ENCODE peak calls at places on chromosome 5, in nine cellular contexts. R, Y, A, M, O, K, L, P and U are unnamed samples.

GRCh38 chr5:1026700-1027621 is 18.4 kb downstream of the NKD2 start:
- DNase-seq in Y (no peak), R (no peak), L (no peak), M (no peak), P (no peak), K (no peak), O (no peak), A (no peak), U (no peak)

GRCh38 chr5:1336106-1336561 is 8.8 kb downstream of the CLPTM1L start:
- DNase-seq in A (no peak), P (no peak), K (no peak), R (no peak), L (no peak), M (no peak), Y (no peak), O (no peak), U (no peak)

GRCh38 chr5:42506662-42507061 is 83.4 kb downstream of the GHR start:
- DNase-seq in Y (no peak), P (no peak), K (no peak), A (no peak), L (no peak), O (no peak), M (no peak), R (no peak), U (no peak)

GRCh38 chr5:3899093-3899492 is 303.5 kb downstream of the IRX1 start:
- DNase-seq in O (no peak), M (no peak), R (no peak), A (no peak), L (no peak), K (no peak), Y (no peak), P (no peak), U (no peak)

GRCh38 chr5:10288600-10289213 is 19.0 kb downstream of the CMBL start:
- DNase-seq in P (peak), M (no peak), L (peak), Y (peak), O (peak), A (no peak), R (no peak), K (peak), U (peak)

GRCh38 chr5:55568629-55569512 is 34.1 kb upstream of the PLPP1 start:
- DNase-seq in P (no peak), O (no peak), Y (no peak), A (no peak), K (no peak), R (peak), L (no peak), M (peak), U (no peak)

GRCh38 chr5:140402258-140403074 is 833 bp downstream of the ANKHD1 start:
- DNase-seq in Y (peak), L (peak), A (peak), K (peak), R (peak), M (peak), P (peak), O (no peak), U (peak)

GRCh38 chr5:122111513-122111912 is 17.8 kb upstream of the ZNF474 start:
- DNase-seq in P (no peak), R (no peak), Y (no peak), A (no peak), O (no peak), M (no peak), K (no peak), L (no peak), U (no peak)

GRCh38 chr5:53037141-53037859 is 48.1 kb downstream of the ITGA2 start:
- DNase-seq in P (no peak), R (peak), O (peak), A (no peak), L (no peak), K (no peak), M (peak), Y (no peak), U (no peak)

GRCh38 chr5:145283101-145283500 is 552.0 kb downstream of the PRELID2 start:
- DNase-seq in M (peak), R (no peak), A (no peak), P (no peak), Y (no peak), L (no peak), O (no peak), K (no peak), U (no peak)

GRCh38 chr5:133220851-133221674 is 169.2 kb downstream of the HSPA4 start:
- DNase-seq in A (no peak), R (no peak), K (no peak), Y (no peak), O (no peak), L (no peak), P (no peak), M (no peak), U (no peak)

GRCh38 chr5:89042746-89043145 is 159.8 kb upstream of the MEF2C start:
- DNase-seq in M (no peak), R (no peak), A (no peak), O (no peak), L (no peak), P (no peak), Y (no peak), K (no peak), U (no peak)

GRCh38 chr5:79837707-79838620 is 148.3 kb downstream of the CMYA5 start:
- DNase-seq in L (no peak), M (no peak), A (no peak), Y (no peak), O (no peak), R (peak), P (no peak), K (peak), U (no peak)

GRCh38 chr5:138754699-138755057 is 1.5 kb downstream of the CTNNA1 start:
- DNase-seq in K (peak), P (no peak), Y (peak), L (no peak), O (peak), A (no peak), M (no peak), R (no peak), U (no peak)

GRCh38 chr5:1156033-1156753 is 44.3 kb upstream of the SLC12A7 start:
- DNase-seq in Y (no peak), L (no peak), P (no peak), R (no peak), M (no peak), A (no peak), K (no peak), O (no peak), U (no peak)

GRCh38 chr5:38113456-38113855 is 144.9 kb upstream of the EGFLAM start:
- DNase-seq in P (no peak), M (no peak), R (no peak), K (no peak), A (no peak), L (no peak), O (no peak), Y (no peak), U (no peak)

GRCh38 chr5:111266491-111266890 is 42.3 kb downstream of the CAMK4 start:
- DNase-seq in P (no peak), L (no peak), M (no peak), R (no peak), K (no peak), Y (no peak), A (no peak), O (no peak), U (no peak)

GRCh38 chr5:55608595-55608994 is 73.8 kb upstream of the PLPP1 start:
- DNase-seq in R (no peak), L (no peak), P (no peak), M (no peak), A (no peak), O (no peak), Y (no peak), K (peak), U (no peak)

GRCh38 chr5:159456722-159457462 is 126.6 kb upstream of the IL12B start:
- DNase-seq in P (peak), R (peak), K (no peak), A (no peak), O (peak), L (peak), Y (no peak), M (no peak), U (no peak)

GRCh38 chr5:128673970-128674369 is 135.9 kb upstream of the FBN2 start:
- DNase-seq in P (no peak), K (no peak), A (no peak), Y (no peak), M (no peak), R (no peak), L (no peak), O (no peak), U (peak)

GRCh38 chr5:59615272-59615671 is 278.3 kb downstream of the PDE4D start:
- DNase-seq in M (peak), P (no peak), Y (no peak), K (no peak), A (no peak), R (peak), O (no peak), L (no peak), U (no peak)

GRCh38 chr5:1282139-1282992 is 12.5 kb downstream of the TERT start:
- DNase-seq in A (no peak), R (no peak), K (no peak), Y (no peak), M (no peak), L (no peak), P (no peak), O (no peak), U (no peak)

GRCh38 chr5:9549941-9550340 is 4.1 kb upstream of the SEMA5A start:
- DNase-seq in M (no peak), L (no peak), K (no peak), A (no peak), O (no peak), R (peak), P (no peak), Y (no peak), U (no peak)

GRCh38 chr5:28216939-28217360 is 1178.6 kb upstream of the CDH9 start:
- DNase-seq in P (no peak), K (no peak), O (no peak), R (no peak), M (no peak), Y (no peak), A (no peak), L (no peak), U (no peak)

GRCh38 chr5:59845733-59846132 is 47.8 kb downstream of the PDE4D start:
- DNase-seq in Y (peak), L (no peak), R (peak), M (no peak), A (no peak), K (no peak), P (no peak), O (no peak), U (no peak)

GRCh38 chr5:75242067-75242466 is 5.4 kb upstream of the ANKRD31 start:
- DNase-seq in K (no peak), L (no peak), A (no peak), P (no peak), R (no peak), Y (no peak), O (no peak), M (no peak), U (no peak)

GRCh38 chr5:151002250-151002649 is 18.1 kb upstream of the GPX3 start:
- DNase-seq in L (no peak), K (peak), A (no peak), O (no peak), Y (no peak), R (peak), M (peak), P (no peak), U (no peak)

GRCh38 chr5:166625210-166625865 is 1666.1 kb upstream of the WWC1 start:
- DNase-seq in O (peak), R (peak), P (no peak), M (no peak), A (no peak), Y (peak), L (no peak), K (no peak), U (no peak)

GRCh38 chr5:27511061-27511460 is 472.7 kb upstream of the CDH9 start:
- DNase-seq in P (no peak), Y (no peak), A (no peak), O (peak), K (no peak), R (no peak), M (no peak), L (no peak), U (peak)

GRCh38 chr5:103013933-103014552 is 105.9 kb downstream of the GIN1 start:
- DNase-seq in A (no peak), M (no peak), R (peak), P (no peak), Y (no peak), K (no peak), O (no peak), L (no peak), U (no peak)

GRCh38 chr5:9513825-9514224 is 32.0 kb downstream of the SEMA5A start:
- DNase-seq in K (no peak), R (peak), M (no peak), Y (peak), P (no peak), L (no peak), A (no peak), O (no peak), U (no peak)

GRCh38 chr5:148805323-148806290 is 20.8 kb upstream of the ADRB2 start:
- DNase-seq in A (no peak), Y (no peak), O (peak), K (no peak), L (peak), M (no peak), P (peak), R (peak), U (no peak)

GRCh38 chr5:171428168-171428658 is 8.8 kb downstream of the FGF18 start:
- DNase-seq in K (no peak), M (no peak), A (no peak), O (no peak), Y (no peak), R (no peak), L (no peak), P (no peak), U (no peak)

GRCh38 chr5:134438641-134439621 is 27.2 kb upstream of the CDKN2AIPNL start:
- DNase-seq in M (peak), R (peak), O (peak), L (no peak), A (no peak), P (no peak), K (peak), Y (peak), U (no peak)

GRCh38 chr5:141476132-141476909 is 555 bp downstream of the PCDHGC3 start:
- DNase-seq in P (no peak), L (no peak), K (peak), O (peak), Y (peak), M (peak), R (peak), A (no peak), U (no peak)

GRCh38 chr5:15573594-15573993 is 73.6 kb downstream of the FBXL7 start:
- DNase-seq in M (no peak), P (no peak), A (no peak), R (peak), Y (no peak), L (no peak), O (no peak), K (no peak), U (no peak)

GRCh38 chr5:139403787-139404483 is at the start of gene SPATA24:
- DNase-seq in O (peak), M (peak), P (peak), K (peak), Y (peak), L (peak), R (peak), A (peak), U (peak)